ENCODE peak calls at places on chromosome 15, in ten cellular contexts. Z is psoas muscle, M is lower lobe of right lung, K is heart left ventricle, C is suprapubic skin, G is PC-9, V is ascending aorta, W is endothelial cell of umbilical vein, E is astrocyte, B is sigmoid colon. F is an unnamed sample.

GRCh38 chr15:72994778-72995177 is 57.5 kb upstream of the NEO1 start:
- DNase-seq in B (no peak), Z (peak; percentile 50), K (no peak), W (no peak), G (no peak), E (no peak), C (no peak), V (no peak), M (no peak), F (peak; percentile 26)

GRCh38 chr15:45129651-45130129 is at the start of the genes DUOX1 and DUOXA1:
- DNase-seq in G (no peak), E (no peak), M (peak; percentile 87), W (no peak), K (no peak), B (no peak), C (no peak), Z (peak; percentile 66), V (no peak), F (peak; percentile 91)

GRCh38 chr15:22903961-22904534 is 65.6 kb downstream of the NIPA2 start:
- DNase-seq in M (no peak), K (no peak), W (no peak), E (no peak), V (no peak), Z (no peak), C (no peak), B (no peak), G (no peak), F (no peak)

GRCh38 chr15:83446904-83447708 is at the start of gene SH3GL3:
- DNase-seq in K (peak; percentile 78), B (peak; percentile 91), C (peak; percentile 90), V (peak; percentile 90), Z (peak; percentile 84), M (peak; percentile 90), E (peak; percentile 79), G (no peak), W (peak; percentile 80), F (peak; percentile 86)

GRCh38 chr15:58407366-58407765 is 24.4 kb upstream of the LIPC start:
- DNase-seq in B (no peak), C (no peak), M (no peak), G (no peak), Z (no peak), K (no peak), W (no peak), V (no peak), E (no peak), F (no peak)

GRCh38 chr15:96011109-96011608 is 319.3 kb upstream of the NR2F2 start:
- DNase-seq in B (no peak), Z (no peak), W (no peak), V (no peak), K (no peak), M (no peak), C (no peak), G (no peak), E (no peak), F (no peak)

GRCh38 chr15:46732060-46732459 is 985.2 kb upstream of the SEMA6D start:
- DNase-seq in V (no peak), W (no peak), Z (no peak), M (no peak), B (no peak), K (no peak), G (no peak), E (no peak), C (no peak), F (no peak)

GRCh38 chr15:92304239-92304975 is 89.3 kb upstream of the ST8SIA2 start:
- DNase-seq in B (no peak), V (no peak), K (no peak), M (no peak), E (no peak), C (no peak), G (no peak), Z (no peak), W (no peak), F (no peak)

GRCh38 chr15:97929456-97930229 is 30.9 kb upstream of the ARRDC4 start:
- DNase-seq in V (no peak), C (no peak), W (no peak), K (no peak), G (peak; percentile 84), B (no peak), M (no peak), E (no peak), Z (no peak), F (no peak)

GRCh38 chr15:74050127-74050526 is 32.2 kb downstream of the GOLGA6A start:
- DNase-seq in M (no peak), V (no peak), B (no peak), W (no peak), C (no peak), K (no peak), G (no peak), E (no peak), Z (no peak), F (no peak)

GRCh38 chr15:68994149-68994548 is 20.3 kb upstream of the NOX5 start:
- DNase-seq in G (no peak), C (peak; percentile 34), M (no peak), E (peak; percentile 87), V (no peak), Z (no peak), K (no peak), B (no peak), W (no peak), F (no peak)

GRCh38 chr15:47743886-47744285 is 26.6 kb downstream of the SEMA6D start:
- DNase-seq in C (no peak), B (no peak), G (no peak), W (no peak), K (no peak), E (no peak), Z (no peak), M (no peak), V (no peak), F (no peak)

GRCh38 chr15:59268199-59268979 is 61.7 kb downstream of the LDHAL6B start:
- DNase-seq in V (no peak), B (no peak), Z (no peak), G (peak; percentile 55), W (peak; percentile 54), M (no peak), K (no peak), C (no peak), E (peak; percentile 81), F (no peak)

DNA sequence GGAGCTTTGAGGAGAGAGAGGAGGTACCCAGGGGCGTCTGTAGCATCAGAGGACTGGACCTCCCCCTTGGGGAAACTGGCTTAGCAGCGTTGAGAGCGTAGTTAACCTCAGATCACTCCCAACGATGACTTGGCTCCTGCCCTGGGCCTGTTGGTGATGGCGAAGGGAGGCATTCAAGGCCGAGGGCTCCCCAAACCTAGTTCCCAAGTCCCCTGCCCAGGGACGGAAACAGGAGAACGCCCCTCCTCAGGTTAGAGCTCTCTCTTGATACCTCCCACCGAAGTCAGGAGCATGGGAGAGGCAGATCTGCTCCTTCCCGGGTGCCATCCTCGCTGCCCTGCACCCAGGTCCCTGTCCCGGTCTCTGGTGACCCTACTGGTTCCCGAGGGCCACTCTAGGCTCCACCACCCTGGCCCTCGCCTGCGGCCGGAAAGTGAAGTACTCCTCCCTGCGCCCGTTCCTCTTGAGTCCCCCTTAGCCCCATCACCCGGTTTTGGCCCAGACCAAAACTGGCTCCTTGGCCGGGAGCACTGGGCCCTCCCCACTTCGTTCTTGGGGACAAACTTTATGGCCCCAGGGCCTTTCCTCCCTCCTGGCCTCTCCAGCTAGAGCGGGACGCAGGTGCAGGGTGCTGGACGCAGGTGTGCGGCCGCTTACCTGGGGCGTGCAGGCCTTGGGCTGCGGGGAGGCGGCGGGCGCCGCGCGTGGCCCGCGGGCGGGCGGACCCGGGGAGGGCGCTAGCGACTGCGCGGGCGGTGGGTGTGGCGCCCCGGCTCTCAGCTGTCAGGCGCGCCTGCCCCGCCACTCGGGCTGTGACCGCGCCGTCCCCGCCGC is 2.6 kb upstream of the SKOR1 start:
- DNase-seq in E (no peak), Z (peak; percentile 53), G (no peak), M (no peak), V (no peak), W (no peak), K (no peak), B (no peak), C (no peak), F (no peak)
- H3K4me1 ChIP-seq in E (peaks cover 11% of the 10 kb centered on the region), Z (peaks cover 13% of the 10 kb centered on the region), G (no peaks in the 10 kb centered on the region), M (peaks cover 36% of the 10 kb centered on the region), V (peaks cover 20% of the 10 kb centered on the region), W (peaks cover 2% of the 10 kb centered on the region), K (peaks cover 53% of the 10 kb centered on the region), B (no peaks in the 10 kb centered on the region), C (peaks cover 61% of the 10 kb centered on the region), F (peaks cover 54% of the 10 kb centered on the region)

DNA sequence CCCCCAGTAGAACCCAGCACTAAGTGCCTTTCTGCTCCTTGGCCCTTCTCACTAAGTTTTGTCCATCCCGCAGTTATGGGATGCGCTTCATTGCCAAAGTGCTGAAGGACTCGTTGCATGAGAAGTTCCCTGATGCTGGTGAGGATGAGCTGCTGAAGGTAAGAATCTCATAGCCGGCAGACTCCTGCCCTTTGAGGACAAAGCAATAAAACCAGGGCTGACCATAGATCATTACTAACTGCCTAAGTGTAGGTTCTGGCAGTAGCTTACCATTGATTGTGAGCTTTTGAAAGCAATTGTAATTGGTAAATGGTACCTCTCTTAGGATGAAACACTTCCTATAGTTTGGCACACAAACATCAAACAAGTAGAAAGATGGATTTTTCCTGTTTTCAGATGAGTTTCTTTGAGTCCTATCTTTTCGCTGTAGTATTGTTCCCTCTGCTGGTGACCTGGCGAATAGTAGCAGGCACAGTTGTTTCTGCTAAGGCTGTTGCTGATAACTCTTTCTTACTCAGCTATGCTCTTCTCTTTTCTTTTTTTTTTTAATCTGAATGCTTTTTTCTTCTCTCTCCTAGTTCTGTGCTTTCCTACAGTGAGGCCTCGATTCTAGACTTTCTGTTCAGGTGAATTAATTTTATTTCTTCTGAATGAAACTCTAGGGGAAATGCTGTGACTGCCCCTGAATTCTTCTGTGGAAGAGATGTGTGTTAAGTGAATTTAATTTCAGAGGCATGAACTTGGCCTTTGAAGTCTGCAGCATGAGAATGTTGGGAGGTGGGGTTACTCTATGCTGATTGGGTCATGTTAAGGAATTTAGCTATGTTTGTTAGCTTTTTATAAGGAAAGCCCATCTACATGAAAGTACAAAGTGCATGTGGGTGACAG is 47.4 kb upstream of the CRTC3 start:
- DNase-seq in E (peak; percentile 47), G (no peak), B (no peak), M (no peak), Z (no peak), C (no peak), K (peak; percentile 40), V (no peak), W (peak; percentile 78), F (peak; percentile 59)
- H3K36me3 ChIP-seq in E (peaks cover 67% of the 10 kb centered on the region), G (peaks cover 51% of the 10 kb centered on the region), B (peaks cover 21% of the 10 kb centered on the region), M (peaks cover 97% of the 10 kb centered on the region), Z (peaks cover 24% of the 10 kb centered on the region), C (peaks cover 89% of the 10 kb centered on the region), K (peaks cover 100% of the 10 kb centered on the region), V (peaks cover 74% of the 10 kb centered on the region), W (peaks cover 48% of the 10 kb centered on the region), F (peaks cover 55% of the 10 kb centered on the region)

GRCh38 chr15:70561885-70562284 is 201.5 kb downstream of the UACA start:
- DNase-seq in C (peak; percentile 16), V (peak; percentile 44), G (no peak), Z (no peak), E (no peak), K (no peak), W (no peak), M (no peak), B (peak; percentile 20), F (no peak)
- H3K4me1 ChIP-seq in C (peaks cover 13% of the 10 kb centered on the region), V (no peaks in the 10 kb centered on the region), G (no peaks in the 10 kb centered on the region), Z (peaks cover 14% of the 10 kb centered on the region), E (no peaks in the 10 kb centered on the region), K (peaks cover 10% of the 10 kb centered on the region), W (no peaks in the 10 kb centered on the region), M (peaks cover 16% of the 10 kb centered on the region), B (no peaks in the 10 kb centered on the region), F (no peaks in the 10 kb centered on the region)

DNA sequence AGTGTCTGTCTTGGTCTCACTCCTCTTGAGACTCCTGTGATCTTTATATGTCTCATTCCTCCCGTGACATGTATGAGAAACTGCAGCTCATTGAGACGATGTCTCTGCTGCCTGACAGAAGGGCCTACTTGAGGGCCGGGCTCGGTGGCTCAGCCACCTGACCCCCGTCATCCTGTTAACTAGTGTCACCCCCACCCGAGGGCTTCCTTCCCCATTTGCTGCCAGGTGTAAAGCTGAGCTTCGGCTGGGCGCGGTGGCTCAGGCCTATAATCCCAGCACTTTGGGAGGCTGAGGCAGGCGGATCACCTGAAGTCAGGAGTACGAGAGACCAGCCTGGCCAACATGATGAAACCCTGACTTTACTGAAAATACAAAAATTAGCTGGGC is 12.7 kb downstream of the SEMA4B start:
- DNase-seq in V (no peak), C (no peak), Z (no peak), W (no peak), M (no peak), B (no peak), E (no peak), G (no peak), K (no peak), F (peak; percentile 63)
- H3K36me3 ChIP-seq in V (no peaks in the 10 kb centered on the region), C (peaks cover 14% of the 10 kb centered on the region), Z (no peaks in the 10 kb centered on the region), W (no peaks in the 10 kb centered on the region), M (peaks cover 24% of the 10 kb centered on the region), B (peaks cover 7% of the 10 kb centered on the region), E (no peaks in the 10 kb centered on the region), G (peaks cover 48% of the 10 kb centered on the region), K (peaks cover 3% of the 10 kb centered on the region), F (no peaks in the 10 kb centered on the region)